ENCODE peak calls at places on chromosomes 2 and 18, in six cellular contexts. V is HFFc6, T is endothelial cell, Z is tibial artery, P is astrocyte of the spinal cord, R is body of pancreas. K is an unnamed sample.

GRCh38 chr2:64442801-64443429 is 11.0 kb upstream of the LGALSL start:
- DNase-seq in V (no peak), T (no peak), Z (no peak), P (no peak), R (no peak), K (no peak)

GRCh38 chr2:191245869-191246531 is 796 bp downstream of the MYO1B start:
- DNase-seq in V (peak), T (peak), Z (peak), P (peak), R (peak), K (peak)

GRCh38 chr18:77056399-77057015 is 76.1 kb downstream of the MBP start:
- DNase-seq in V (no peak), T (no peak), Z (peak), P (no peak), R (no peak), K (no peak)

GRCh38 chr2:233424028-233424951 is 70.0 kb downstream of the DGKD start:
- DNase-seq in V (no peak), T (no peak), Z (peak), P (no peak), R (no peak), K (peak)

GRCh38 chr2:160429248-160430000 is 64.2 kb downstream of the RBMS1 start:
- DNase-seq in V (peak), T (no peak), Z (no peak), P (peak), R (no peak), K (peak)

GRCh38 chr18:79440728-79441127 is 45.0 kb downstream of the NFATC1 start:
- DNase-seq in V (no peak), T (no peak), Z (no peak), P (no peak), R (no peak), K (no peak)

GRCh38 chr2:26901326-26902183 is 53.6 kb downstream of the DPYSL5 start:
- DNase-seq in V (no peak), T (no peak), Z (no peak), P (no peak), R (no peak), K (no peak)

GRCh38 chr2:17813742-17814458 is 2.4 kb upstream of the MSGN1 start:
- DNase-seq in V (no peak), T (no peak), Z (no peak), P (peak), R (peak), K (peak)

GRCh38 chr2:205758051-205758450 is 75.8 kb downstream of the NRP2 start:
- DNase-seq in V (peak), T (no peak), Z (no peak), P (peak), R (no peak), K (peak)

GRCh38 chr18:54416459-54416858 is 58.8 kb downstream of the C18orf54 start:
- DNase-seq in V (peak), T (no peak), Z (no peak), P (peak), R (no peak), K (peak)

GRCh38 chr18:59279193-59279592 is 5.9 kb upstream of the RAX start:
- DNase-seq in V (no peak), T (no peak), Z (no peak), P (no peak), R (no peak), K (no peak)

GRCh38 chr18:57965246-57965645 is 78.8 kb upstream of the NEDD4L start:
- DNase-seq in V (no peak), T (no peak), Z (no peak), P (no peak), R (no peak), K (no peak)

GRCh38 chr2:170369894-170370293 is 191.9 kb downstream of the MYO3B start:
- DNase-seq in V (peak), T (no peak), Z (no peak), P (peak), R (no peak), K (peak)
- TF ChIP-seq CTCF in V (peak), T (peak), Z (peak), P (peak), R (peak), K (peak)

GRCh38 chr2:159290289-159290907 is 3.9 kb upstream of the WDSUB1 start:
- DNase-seq in V (peak), T (no peak), Z (no peak), P (peak), R (peak), K (peak)
- TF ChIP-seq CTCF in V (no peak), T (no peak), Z (no peak), P (no peak), R (no peak), K (no peak)

GRCh38 chr2:81895620-81896245 is 1591.2 kb upstream of the LRRTM1 start:
- DNase-seq in V (no peak), T (no peak), Z (no peak), P (no peak), R (no peak), K (no peak)

GRCh38 chr2:81894451-81894990 is 1590.0 kb upstream of the LRRTM1 start:
- DNase-seq in V (no peak), T (no peak), Z (no peak), P (no peak), R (no peak), K (peak)
- TF ChIP-seq CTCF in V (no peak), T (no peak), Z (no peak), P (no peak), R (no peak), K (no peak)

DNA sequence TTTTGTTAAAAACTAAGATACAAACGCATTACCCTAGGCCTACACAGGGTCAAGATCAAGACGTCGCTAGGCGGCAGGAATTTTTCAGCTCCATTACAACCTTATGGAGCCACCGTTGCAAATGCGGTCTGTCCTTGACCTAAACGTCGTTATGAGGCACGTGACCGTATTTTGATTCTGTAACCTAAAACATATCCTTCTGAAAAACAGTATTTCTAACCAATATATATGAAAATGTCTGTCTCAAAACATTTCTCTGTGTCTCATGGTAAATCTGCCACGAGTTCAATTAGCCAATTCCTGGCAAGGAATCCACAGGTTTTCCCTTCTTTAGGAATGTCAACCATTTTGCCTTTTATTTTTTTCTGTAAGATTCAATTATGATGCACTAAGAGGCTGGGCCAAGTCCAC is 1.7 kb downstream of the RTN4 start:
- DNase-seq in V (peak), T (no peak), Z (no peak), P (no peak), R (peak), K (peak)
- TF ChIP-seq CTCF in V (no peak), T (no peak), Z (no peak), P (peak), R (no peak), K (peak)

GRCh38 chr2:121338281-121338680 is 53.3 kb upstream of the TFCP2L1 start:
- DNase-seq in V (no peak), T (no peak), Z (no peak), P (no peak), R (no peak), K (no peak)
- TF ChIP-seq CTCF in V (no peak), T (no peak), Z (no peak), P (no peak), R (no peak), K (no peak)

K was measured in fibroblast of pulmonary artery.